ENCODE peak calls at places on chromosomes 2 and 18, in four cellular contexts. V, C, F and L are unnamed samples.

GRCh38 chr2:137748533-137748932 is 215.7 kb upstream of the HNMT start:
- DNase-seq in F (no peak), C (no peak), V (no peak), L (no peak)

GRCh38 chr2:85649201-85650190 is 18.5 kb downstream of the SFTPB start:
- DNase-seq in C (no peak), F (peak), V (no peak), L (no peak)

GRCh38 chr18:67581178-67581577 is 64.7 kb upstream of the DSEL start:
- DNase-seq in F (no peak), C (no peak), V (no peak), L (no peak)

GRCh38 chr2:179521944-179522343 is 257.3 kb upstream of the SESTD1 start:
- DNase-seq in C (no peak), V (no peak), F (no peak), L (no peak)

GRCh38 chr2:71736091-71736878 is 282.9 kb downstream of the DYSF start:
- DNase-seq in V (no peak), F (no peak), C (no peak), L (no peak)

GRCh38 chr2:149972039-149972438 is 384.5 kb upstream of the MMADHC start:
- DNase-seq in V (no peak), C (no peak), F (peak), L (no peak)

GRCh38 chr2:46175409-46175808 is 121.8 kb upstream of the EPAS1 start:
- DNase-seq in C (no peak), V (no peak), F (peak), L (no peak)

GRCh38 chr2:5978352-5978751 is 286.2 kb downstream of the SOX11 start:
- DNase-seq in C (no peak), V (no peak), F (no peak), L (no peak)

GRCh38 chr18:22606563-22607283 is 189.0 kb upstream of the CTAGE1 start:
- DNase-seq in V (no peak), C (no peak), F (peak), L (no peak)

DNA sequence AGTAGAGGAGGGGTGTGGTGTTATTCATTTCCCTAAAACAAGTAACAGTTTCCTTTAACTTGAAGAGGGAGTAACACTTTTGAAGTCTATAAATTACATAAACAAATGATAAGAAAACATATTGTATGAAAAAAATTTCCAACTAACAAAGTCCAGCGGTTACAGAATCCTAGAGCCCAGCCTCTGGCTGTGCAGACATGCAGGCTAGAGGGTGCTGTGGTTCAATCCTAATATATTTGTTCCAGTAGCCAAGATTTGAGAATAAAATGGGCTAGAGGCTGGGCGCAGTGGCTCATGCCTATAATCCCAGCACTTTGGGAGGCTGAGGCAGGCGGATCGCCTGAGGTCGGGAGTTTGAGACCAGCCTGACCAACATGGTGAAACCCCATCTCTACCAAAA is 56.9 kb downstream of the WDR75 start:
- DNase-seq in C (no peak), F (peak), V (no peak), L (no peak)
- TF ChIP-seq CTCF in C (peak), F (no peak), V (no peak), L (no peak)

DNA sequence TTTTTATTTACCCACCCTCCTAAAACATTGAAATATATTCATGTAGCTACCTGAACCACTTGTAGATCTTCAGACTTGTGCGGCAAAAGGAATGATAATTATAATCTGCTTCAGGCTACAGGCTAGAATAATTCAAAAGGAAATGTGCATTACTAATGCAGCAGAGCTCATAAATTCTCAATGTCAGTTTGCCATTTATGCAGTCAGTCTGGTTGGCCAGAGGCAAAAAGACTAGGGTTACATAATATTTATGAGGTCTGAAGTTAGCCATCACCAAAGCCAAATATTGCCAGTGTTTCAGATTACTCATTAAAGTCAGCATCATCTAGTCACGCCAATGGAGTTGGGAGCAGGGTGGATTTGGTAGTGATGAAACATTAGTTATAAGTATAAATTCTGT is 38.9 kb downstream of the METAP1D start:
- DNase-seq in V (no peak), F (peak), C (no peak), L (no peak)
- TF ChIP-seq CTCF in V (no peak), F (no peak), C (no peak), L (no peak)

GRCh38 chr2:219171231-219171651 is 1.4 kb upstream of the SLC23A3 start:
- DNase-seq in V (no peak), C (peak), F (peak), L (peak)

GRCh38 chr2:219168526-219168925 is 1.3 kb downstream of the SLC23A3 start:
- DNase-seq in F (no peak), C (no peak), V (no peak), L (no peak)

GRCh38 chr2:219168932-219169331 is 897 bp downstream of the SLC23A3 start:
- DNase-seq in V (no peak), F (no peak), C (no peak), L (no peak)

GRCh38 chr2:219167997-219168396 is 1.8 kb downstream of the SLC23A3 start:
- DNase-seq in F (no peak), V (no peak), C (no peak), L (no peak)

DNA sequence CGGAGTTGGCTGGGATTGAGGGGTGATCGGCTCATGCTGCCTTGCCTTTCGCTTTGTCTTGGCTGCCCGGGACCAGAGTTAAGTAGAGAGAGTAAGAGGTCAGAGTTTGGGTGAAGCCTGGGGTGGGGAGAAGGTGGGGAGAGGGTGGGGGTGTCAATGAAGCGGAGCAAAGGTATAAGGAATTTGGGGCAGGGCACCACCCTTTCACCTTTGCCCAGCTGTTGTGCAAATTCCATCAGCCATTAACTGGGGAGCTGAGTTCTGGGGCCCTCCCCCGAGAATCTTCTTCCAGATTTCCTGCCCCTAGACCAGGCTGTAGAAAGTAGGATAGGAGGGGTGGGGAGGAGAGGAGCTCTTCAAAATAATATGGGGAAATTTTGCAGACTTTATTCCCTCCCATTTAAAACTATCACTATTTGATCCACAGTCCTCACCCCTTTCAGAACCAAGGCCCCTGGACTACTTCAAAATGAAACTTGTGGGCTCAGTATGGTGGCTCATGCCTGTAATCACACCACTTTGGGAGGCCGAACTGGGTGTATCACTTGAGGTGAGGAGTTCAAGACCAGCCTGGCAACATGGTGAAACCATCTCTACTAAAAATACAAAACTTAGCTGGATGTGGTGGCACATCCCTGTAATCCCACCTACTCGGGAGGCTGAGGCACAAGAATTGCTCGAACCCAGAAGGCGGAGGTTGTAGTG is at the start of gene SLC23A3:
- DNase-seq in C (no peak), V (no peak), F (no peak), L (no peak)
- TF ChIP-seq CTCF in C (no peak), V (no peak), F (no peak), L (no peak)

GRCh38 chr2:57692395-57692794 is 354.2 kb upstream of the VRK2 start:
- DNase-seq in V (no peak), C (no peak), F (no peak), L (no peak)
- TF ChIP-seq CTCF in V (no peak), C (no peak), F (no peak), L (no peak)

DNA sequence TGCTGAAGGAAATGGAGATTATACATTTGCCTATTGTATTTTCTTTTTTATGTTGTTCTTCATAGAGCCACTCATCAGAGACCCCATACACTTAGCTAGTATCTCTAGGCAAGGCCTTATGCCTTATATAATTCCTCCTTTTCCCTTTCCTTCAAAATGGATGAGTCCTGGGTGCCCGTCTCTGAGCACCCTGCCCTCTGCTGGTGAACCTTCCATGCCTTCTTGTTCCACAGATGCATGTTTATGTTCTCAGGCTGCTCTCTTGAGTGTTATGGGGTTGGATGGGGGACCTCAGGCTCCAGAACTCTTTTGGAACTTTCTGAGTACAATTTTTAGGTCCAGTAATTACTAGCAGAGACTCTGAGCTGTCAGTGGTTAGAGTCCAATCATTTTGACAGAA is 368.6 kb upstream of the SPRED2 start:
- DNase-seq in C (no peak), F (no peak), V (no peak), L (no peak)
- TF ChIP-seq CTCF in C (no peak), F (no peak), V (no peak), L (peak)

GRCh38 chr18:45251236-45251635 is 364.0 kb upstream of the SLC14A2 start:
- DNase-seq in F (peak), V (no peak), C (no peak), L (no peak)

GRCh38 chr18:45252474-45252873 is 362.8 kb upstream of the SLC14A2 start:
- DNase-seq in V (no peak), F (no peak), C (no peak), L (no peak)

GRCh38 chr18:45254683-45255082 is 360.6 kb upstream of the SLC14A2 start:
- DNase-seq in V (no peak), F (no peak), C (peak), L (no peak)

GRCh38 chr18:45253973-45254372 is 361.3 kb upstream of the SLC14A2 start:
- DNase-seq in C (no peak), F (no peak), V (no peak), L (no peak)

DNA sequence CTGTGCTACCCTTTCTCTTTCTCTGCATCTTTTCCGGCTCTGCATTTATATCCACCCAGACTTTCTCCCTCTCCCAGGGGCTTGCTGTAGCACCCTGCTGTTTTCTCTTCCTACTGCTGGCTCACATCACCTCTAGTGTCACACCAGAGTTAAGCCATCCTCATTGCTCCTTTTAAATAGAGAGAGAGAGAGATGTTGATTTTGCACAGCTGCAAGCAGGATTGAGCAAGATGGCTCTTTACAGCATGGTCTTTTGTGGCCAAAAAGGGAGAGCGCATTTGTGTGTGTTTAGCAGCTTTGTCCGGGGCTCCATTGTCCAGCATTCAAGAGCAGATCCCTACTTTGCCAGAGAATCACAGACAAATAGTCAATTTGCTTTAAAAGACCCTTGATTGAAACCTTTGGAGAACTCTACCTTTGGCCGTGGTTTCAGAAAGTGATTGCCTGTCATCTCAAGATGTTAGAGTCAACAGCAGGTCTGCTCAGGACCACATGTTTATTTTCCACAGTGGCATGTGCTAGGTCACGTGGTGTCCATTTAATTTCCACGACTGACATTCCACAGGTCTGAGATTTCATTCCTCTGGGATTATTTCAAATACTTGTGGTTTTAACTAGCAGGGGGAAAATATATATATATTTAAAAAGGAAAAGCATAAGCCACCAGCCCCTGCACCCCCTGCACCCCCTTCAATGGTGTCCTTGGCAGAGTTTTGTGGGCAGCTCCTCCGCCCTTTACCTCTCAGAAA is 360.0 kb upstream of the SLC14A2 start:
- DNase-seq in C (peak), F (peak), V (no peak), L (no peak)
- TF ChIP-seq CTCF in C (no peak), F (no peak), V (no peak), L (no peak)